ENCODE peak calls at places on chromosome 3, in four cellular contexts. A is neural progenitor cell, X is Peyer's patch, N is lung. S is an unnamed sample.

GRCh38 chr3:188673509-188674239 is 498.1 kb upstream of the TPRG1 start:
- DNase-seq in N (no peak), A (no peak), X (no peak), S (no peak)

GRCh38 chr3:84825817-84826216 is 133.0 kb upstream of the CADM2 start:
- DNase-seq in A (peak; percentile 7), N (no peak), X (no peak), S (no peak)

GRCh38 chr3:37162501-37163245 is 11.7 kb downstream of the LRRFIP2 start:
- DNase-seq in A (no peak), X (no peak), N (no peak), S (no peak)

GRCh38 chr3:195909294-195909644 is 918 bp upstream of the TNK2 start:
- DNase-seq in A (peak; percentile 78), N (no peak), X (no peak), S (peak; percentile 31)

GRCh38 chr3:37683321-37683720 is 178.4 kb upstream of the CTDSPL start:
- DNase-seq in X (no peak), N (no peak), A (no peak), S (no peak)

GRCh38 chr3:160205606-160206005 is 19.6 kb upstream of the C3orf80 start:
- DNase-seq in X (no peak), N (no peak), A (no peak), S (no peak)

GRCh38 chr3:13612829-13613228 is 63.9 kb downstream of the FBLN2 start:
- DNase-seq in A (no peak), N (no peak), X (no peak), S (no peak)

GRCh38 chr3:178480274-178480673 is 56.0 kb upstream of the KCNMB2 start:
- DNase-seq in A (no peak), N (no peak), X (no peak), S (no peak)

GRCh38 chr3:70360985-70361384 is 48.5 kb upstream of the MDFIC2 start:
- DNase-seq in N (no peak), A (no peak), X (no peak), S (no peak)

GRCh38 chr3:189914799-189915198 is 205.9 kb downstream of the P3H2 start:
- DNase-seq in A (no peak), N (no peak), X (no peak), S (no peak)

GRCh38 chr3:187261541-187261969 is 30.0 kb downstream of the MASP1 start:
- DNase-seq in X (no peak), A (no peak), N (no peak), S (no peak)

GRCh38 chr3:51819151-51819550 is 40.1 kb upstream of the IQCF6 start:
- DNase-seq in X (no peak), A (no peak), N (no peak), S (no peak)

GRCh38 chr3:72982653-72983366 is 13.8 kb upstream of the PPP4R2 start:
- DNase-seq in A (no peak), X (no peak), N (no peak), S (no peak)

GRCh38 chr3:40847571-40847992 is 322.8 kb downstream of the ZNF621 start:
- DNase-seq in A (peak; percentile 82), X (no peak), N (no peak), S (no peak)

GRCh38 chr3:151206196-151206595 is 3.2 kb upstream of the GPR171 start:
- DNase-seq in X (no peak), A (no peak), N (no peak), S (no peak)

GRCh38 chr3:51280171-51280570 is 104.9 kb upstream of the MANF start:
- DNase-seq in X (no peak), A (no peak), N (no peak), S (no peak)

GRCh38 chr3:153615863-153616262 is 453.8 kb downstream of the RAP2B start:
- DNase-seq in N (no peak), A (no peak), X (no peak), S (no peak)

GRCh38 chr3:153614131-153614530 is 452.1 kb downstream of the RAP2B start:
- DNase-seq in N (no peak), A (no peak), X (no peak), S (no peak)

GRCh38 chr3:153614563-153614962 is 452.5 kb downstream of the RAP2B start:
- DNase-seq in X (no peak), N (no peak), A (no peak), S (no peak)
- H3K27ac ChIP-seq in X (no peak overlapping the region), N (no peak overlapping the region), A (no peak overlapping the region), S (no peak overlapping the region)

DNA sequence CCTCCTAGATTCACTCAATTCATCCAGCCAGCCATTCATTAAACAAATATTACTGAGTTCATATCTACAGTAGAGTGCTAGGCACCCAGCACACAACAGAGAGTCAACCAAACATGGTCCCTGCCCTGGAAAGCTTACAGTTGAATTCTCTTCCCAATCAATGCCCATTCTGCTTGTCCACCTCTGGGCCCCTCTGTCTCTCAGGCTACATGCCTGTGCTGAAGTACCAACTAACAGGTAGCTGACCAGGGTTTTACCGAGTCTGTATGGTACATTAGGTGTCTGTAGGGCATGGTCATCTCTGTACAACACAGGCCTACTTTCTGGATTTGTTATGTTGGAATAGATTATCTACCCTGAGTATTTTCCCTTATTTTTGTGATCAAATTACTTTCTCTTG is 23.3 kb downstream of the PLD1 start:
- DNase-seq in A (no peak), N (no peak), X (no peak), S (no peak)
- H3K4me1 ChIP-seq in A (peaks cover 7% of the 10 kb centered on the region), N (peaks cover 5% of the 10 kb centered on the region), X (no peaks in the 10 kb centered on the region), S (peaks cover 13% of the 10 kb centered on the region)

DNA sequence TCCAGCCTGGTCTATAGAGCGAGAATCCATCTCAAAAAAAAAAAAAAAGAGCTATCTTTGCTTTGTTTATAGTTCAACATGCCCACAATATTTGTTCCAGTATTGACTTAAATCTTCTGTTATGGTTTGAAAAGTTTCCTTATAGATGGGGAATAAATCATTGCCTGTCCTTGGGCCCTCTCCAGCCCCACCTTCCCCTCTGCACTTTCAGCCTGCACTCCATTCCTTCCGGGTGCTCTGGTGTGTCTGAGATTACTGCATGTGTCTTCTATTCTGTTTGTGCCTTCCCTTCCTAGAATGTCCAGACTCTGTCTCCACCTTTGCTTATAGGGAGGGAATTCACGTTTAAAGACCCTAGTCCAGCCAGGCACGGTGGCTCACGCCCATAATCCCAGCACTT is 25.2 kb upstream of the GPX1 start:
- DNase-seq in N (no peak), A (no peak), X (no peak), S (peak; percentile 46)
- H3K27ac ChIP-seq in N (no peak overlapping the region), A (no peak overlapping the region), X (peak overlapping the region; percentile 3), S (peak overlapping the region; percentile 57)

GRCh38 chr3:32428092-32429068 is 36.7 kb downstream of the CMTM7 start:
- DNase-seq in A (no peak), X (no peak), N (no peak), S (no peak)
- H3K4me1 ChIP-seq in A (no peaks in the 10 kb centered on the region), X (no peaks in the 10 kb centered on the region), N (no peaks in the 10 kb centered on the region), S (peaks cover 9% of the 10 kb centered on the region)

DNA sequence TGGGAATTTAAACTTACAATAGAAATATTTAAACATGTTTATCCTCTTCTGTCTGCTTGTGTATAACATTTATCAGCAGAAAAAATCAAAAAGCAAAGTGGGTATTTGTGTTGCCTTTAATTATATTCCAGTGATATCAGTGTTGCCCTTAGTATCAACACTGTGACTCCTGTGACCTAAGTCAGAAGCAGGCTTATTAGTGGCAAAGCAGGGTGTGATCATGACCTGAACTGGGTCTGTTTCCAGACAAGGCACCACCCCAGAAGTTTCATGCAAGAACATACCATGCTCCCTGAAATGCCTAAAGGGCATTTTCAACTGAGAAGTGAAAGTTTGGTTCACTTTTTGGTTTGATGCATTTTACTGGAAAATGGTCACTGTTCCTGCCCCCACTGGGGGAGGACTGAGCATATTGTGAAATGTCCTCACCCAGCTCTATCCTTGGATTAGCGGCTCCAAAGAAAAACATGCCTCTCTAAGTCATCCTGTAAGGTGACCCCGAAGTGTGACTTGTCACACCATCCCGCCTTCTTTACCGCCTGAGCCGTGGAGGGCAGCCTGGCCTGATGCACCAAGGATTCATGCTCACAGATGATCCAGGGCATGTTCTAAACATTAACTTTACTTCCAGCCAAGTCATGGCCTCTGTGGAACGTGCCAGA is 3.1 kb upstream of the FAM240A start:
- DNase-seq in N (no peak), X (no peak), A (no peak), S (no peak)
- H3K27ac ChIP-seq in N (no peak overlapping the region), X (no peak overlapping the region), A (no peak overlapping the region), S (no peak overlapping the region)

DNA sequence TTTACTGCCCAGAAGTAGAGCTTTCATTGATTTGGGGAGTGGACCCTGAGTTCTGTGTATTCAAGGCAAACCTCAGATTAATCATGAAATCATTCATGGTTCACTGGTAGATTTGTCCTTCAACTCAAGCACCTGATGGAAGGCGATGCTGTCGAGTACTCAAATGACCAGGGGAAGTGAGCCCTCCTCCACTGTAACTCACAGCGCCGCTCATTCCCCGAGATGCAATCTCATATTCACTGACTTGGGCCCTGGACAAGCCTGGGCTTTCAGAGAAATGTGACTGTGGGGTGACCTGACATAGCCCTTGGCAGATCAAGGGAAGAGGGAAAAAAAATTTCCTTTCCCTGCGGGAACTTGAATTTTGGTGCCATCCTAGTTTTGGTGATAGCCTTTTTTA is 156.7 kb upstream of the BHLHE40 start:
- DNase-seq in N (no peak), A (no peak), X (no peak), S (no peak)
- H3K4me1 ChIP-seq in N (peaks cover 12% of the 10 kb centered on the region), A (no peaks in the 10 kb centered on the region), X (peaks cover 14% of the 10 kb centered on the region), S (peaks cover 35% of the 10 kb centered on the region)

GRCh38 chr3:61650719-61651118 is 89.3 kb downstream of the PTPRG start:
- DNase-seq in A (no peak), N (no peak), X (no peak), S (no peak)
- H3K27ac ChIP-seq in A (no peak overlapping the region), N (no peak overlapping the region), X (no peak overlapping the region), S (peak overlapping the region; percentile 47)

DNA sequence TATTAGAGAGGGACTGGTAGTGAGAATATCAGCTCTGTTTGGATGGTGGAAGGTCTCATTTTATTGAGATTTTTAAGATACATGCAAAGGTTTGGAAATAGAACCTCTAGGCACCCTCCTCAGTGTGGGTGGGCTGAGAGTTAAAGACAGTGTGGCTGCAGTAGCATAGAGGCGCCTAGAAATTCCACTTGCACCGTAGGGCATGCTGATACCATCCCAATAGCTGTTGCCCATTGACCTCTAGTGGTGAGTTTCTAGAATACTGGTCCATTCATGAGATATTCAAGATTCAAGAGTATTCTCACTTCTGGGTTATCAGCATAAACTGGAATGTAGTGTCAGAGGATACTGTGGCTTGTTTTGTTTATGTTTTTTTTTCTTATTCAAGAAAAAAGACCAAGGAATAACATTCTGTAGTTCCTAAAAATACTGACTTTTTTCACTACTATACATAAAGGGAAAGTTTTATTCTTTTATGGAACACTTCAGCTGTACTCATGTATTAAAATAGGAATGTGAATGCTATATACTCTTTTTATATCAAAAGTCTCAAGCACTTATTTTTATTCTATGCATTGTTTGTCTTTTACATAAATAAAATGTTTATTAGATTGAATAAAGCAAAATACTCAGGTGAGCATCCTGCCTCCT is 87.2 kb downstream of the TGFBR2 start:
- DNase-seq in N (no peak), X (no peak), A (peak; percentile 84), S (peak; percentile 30)
- H3K4me1 ChIP-seq in N (peaks cover 40% of the 10 kb centered on the region), X (no peaks in the 10 kb centered on the region), A (peaks cover 3% of the 10 kb centered on the region), S (peaks cover 24% of the 10 kb centered on the region)

S was measured in transverse colon.